ENCODE peak calls at places on chromosomes 5 and 9, in eight cellular contexts. J, C, K, H, Y, S, D and Q are unnamed samples.

GRCh38 chr5:45383985-45384384 is 312.2 kb downstream of the HCN1 start:
- DNase-seq in J (no peak), C (no peak), K (no peak), H (no peak), Y (no peak), S (no peak), D (no peak), Q (no peak)

GRCh38 chr5:74027732-74028338 is 401.8 kb downstream of the ARHGEF28 start:
- DNase-seq in J (no peak), C (no peak), K (no peak), H (no peak), Y (no peak), S (no peak), D (no peak), Q (no peak)

GRCh38 chr9:99824378-99825157 is 2.9 kb downstream of the NR4A3 start:
- DNase-seq in J (peak), C (peak), K (peak), H (peak), Y (no peak), S (no peak), D (peak), Q (no peak)

GRCh38 chr9:134325813-134326753 is at the start of gene RXRA:
- DNase-seq in J (peak), C (peak), K (peak), H (peak), Y (peak), S (peak), D (peak), Q (peak)

GRCh38 chr9:116383956-116384355 is 230.4 kb downstream of the PAPPA start:
- DNase-seq in J (no peak), C (no peak), K (no peak), H (no peak), Y (no peak), S (no peak), D (no peak), Q (no peak)

GRCh38 chr9:87542180-87542579 is 44.5 kb downstream of the DAPK1 start:
- DNase-seq in J (no peak), C (no peak), K (no peak), H (no peak), Y (no peak), S (no peak), D (no peak), Q (no peak)

GRCh38 chr5:39092581-39093350 is 18.6 kb upstream of the RICTOR start:
- DNase-seq in J (no peak), C (no peak), K (no peak), H (no peak), Y (no peak), S (no peak), D (no peak), Q (no peak)

GRCh38 chr5:32710859-32711692 is at the start of gene NPR3:
- DNase-seq in J (no peak), C (peak), K (no peak), H (no peak), Y (no peak), S (no peak), D (no peak), Q (peak)

GRCh38 chr9:118595719-118596305 is 773.4 kb downstream of the BRINP1 start:
- DNase-seq in J (peak), C (peak), K (no peak), H (peak), Y (no peak), S (peak), D (peak), Q (peak)

GRCh38 chr9:137017791-137018497 is 10.1 kb downstream of the ABCA2 start:
- DNase-seq in J (no peak), C (peak), K (no peak), H (peak), Y (no peak), S (no peak), D (no peak), Q (no peak)

GRCh38 chr9:98374385-98375051 is 119.1 kb upstream of the TBC1D2 start:
- DNase-seq in J (no peak), C (peak), K (peak), H (no peak), Y (no peak), S (no peak), D (peak), Q (peak)

GRCh38 chr5:18113724-18114123 is 479.5 kb downstream of the TAF11L14 start:
- DNase-seq in J (no peak), C (peak), K (no peak), H (no peak), Y (no peak), S (peak), D (no peak), Q (peak)

GRCh38 chr5:149041242-149041641 is 21.6 kb downstream of the SH3TC2 start:
- DNase-seq in J (no peak), C (no peak), K (no peak), H (no peak), Y (no peak), S (no peak), D (no peak), Q (no peak)